ENCODE peak calls at places on chromosomes 6 and 20, in four cellular contexts. G is H9, A is mesendoderm, Q is H1. R is an unnamed sample.

GRCh38 chr20:3162080-3162611 is 2.5 kb upstream of the FASTKD5 start:
- DNase-seq in Q (no peak), G (no peak), A (no peak), R (no peak)

GRCh38 chr20:45254867-45255266 is 503 bp upstream of the SLPI start:
- DNase-seq in G (no peak), Q (no peak), A (no peak), R (peak; percentile 9)

GRCh38 chr20:37821691-37822655 is 81.0 kb upstream of the VSTM2L start:
- DNase-seq in A (no peak), Q (no peak), G (no peak), R (peak; percentile 91)

GRCh38 chr6:43790031-43790430 is 20.0 kb downstream of the VEGFA start:
- DNase-seq in Q (no peak), G (no peak), A (no peak), R (no peak)

GRCh38 chr6:30152910-30153309 is 8.1 kb downstream of the TRIM10 start:
- DNase-seq in A (no peak), Q (no peak), G (no peak), R (no peak)

GRCh38 chr20:19851863-19852262 is 93.8 kb downstream of the RIN2 start:
- DNase-seq in A (no peak), G (no peak), Q (no peak), R (no peak)

GRCh38 chr6:150615967-150616366 is 16.3 kb downstream of the PLEKHG1 start:
- DNase-seq in A (no peak), G (no peak), Q (no peak), R (no peak)

GRCh38 chr6:84464471-84464870 is 237.0 kb upstream of the CEP162 start:
- DNase-seq in A (no peak), Q (no peak), G (no peak), R (no peak)

GRCh38 chr20:43559588-43559987 is 761 bp downstream of the SGK2 start:
- DNase-seq in Q (no peak), A (no peak), G (no peak), R (no peak)

GRCh38 chr6:150641398-150642139 is 41.9 kb downstream of the PLEKHG1 start:
- DNase-seq in G (no peak), A (no peak), Q (no peak), R (no peak)

GRCh38 chr6:167769408-167770190 is 57.1 kb upstream of the AFDN start:
- DNase-seq in A (no peak), G (no peak), Q (no peak), R (no peak)

GRCh38 chr20:41424546-41424945 is 57.9 kb upstream of the EMILIN3 start:
- DNase-seq in G (no peak), Q (no peak), A (no peak), R (peak; percentile 13)

GRCh38 chr6:116108836-116109235 is 8.2 kb downstream of the NT5DC1 start:
- DNase-seq in G (no peak), Q (no peak), A (peak; percentile 37), R (no peak)

GRCh38 chr6:75934643-75935472 is 137.6 kb downstream of the IMPG1 start:
- DNase-seq in G (peak; percentile 67), Q (peak; percentile 71), A (peak; percentile 95), R (peak; percentile 79)

GRCh38 chr20:36460648-36461599 is 80.4 kb upstream of the MYL9 start:
- DNase-seq in Q (peak; percentile 88), G (peak; percentile 94), A (peak; percentile 96), R (peak; percentile 84)
- H3K4ac ChIP-seq in Q (no peak overlapping the region), G (no peak overlapping the region), A (peak overlapping the region; percentile 27), R (peak overlapping the region; percentile 100)

DNA sequence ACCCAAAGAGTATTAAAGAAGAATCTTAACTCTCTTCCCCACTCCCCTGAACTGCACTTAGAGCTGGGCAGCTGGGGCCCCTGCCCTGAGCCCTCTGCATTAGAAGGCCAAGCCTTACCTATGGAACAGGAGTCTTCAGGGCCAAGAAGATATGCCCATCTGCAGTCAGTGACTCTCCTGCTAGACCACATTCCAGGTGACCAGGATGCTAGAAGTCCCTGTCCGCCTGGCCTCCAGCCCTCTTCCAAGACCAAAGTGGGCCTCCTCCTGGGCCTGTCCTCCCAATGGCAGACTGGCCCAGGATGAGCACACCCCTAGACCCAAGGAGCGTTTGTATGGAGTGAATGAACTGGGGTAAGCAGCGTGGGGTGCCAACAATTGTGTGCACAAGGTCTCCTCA is 259.1 kb downstream of the LY86 start:
- DNase-seq in Q (no peak), A (no peak), G (no peak), R (no peak)
- H3K23ac ChIP-seq in Q (no peak overlapping the region), A (no peak overlapping the region), G (no peak overlapping the region), R (no peak overlapping the region)

DNA sequence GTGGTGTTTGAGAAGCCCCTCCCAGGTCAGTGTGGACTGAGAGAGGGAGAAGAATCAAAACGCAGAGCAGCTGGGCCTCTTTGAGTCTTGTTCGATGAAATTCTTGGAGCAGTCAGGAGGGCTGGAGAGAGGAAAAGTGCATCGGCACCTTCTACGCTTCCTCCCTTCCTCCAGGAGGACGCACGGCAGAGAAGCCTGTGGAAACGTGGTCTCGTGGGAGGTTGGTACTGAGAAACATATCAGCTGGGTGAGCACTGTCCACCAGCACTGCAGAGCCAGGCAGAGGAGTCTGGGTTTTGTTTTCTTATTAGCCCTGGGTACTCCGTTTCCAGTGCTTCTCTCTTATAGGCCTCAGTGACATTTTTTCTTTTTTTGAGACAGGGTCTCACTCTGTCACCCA is 52.7 kb downstream of the TXLNB start:
- DNase-seq in A (no peak), G (no peak), Q (no peak), R (no peak)
- H3K56ac ChIP-seq in A (peak overlapping the region; percentile 54), G (no peak overlapping the region), Q (no peak overlapping the region), R (no peak overlapping the region)

GRCh38 chr6:129661478-129662405 is 48.2 kb downstream of the ARHGAP18 start:
- DNase-seq in Q (no peak), A (no peak), G (no peak), R (no peak)
- H3K4ac ChIP-seq in Q (no peak overlapping the region), A (no peak overlapping the region), G (no peak overlapping the region), R (no peak overlapping the region)

DNA sequence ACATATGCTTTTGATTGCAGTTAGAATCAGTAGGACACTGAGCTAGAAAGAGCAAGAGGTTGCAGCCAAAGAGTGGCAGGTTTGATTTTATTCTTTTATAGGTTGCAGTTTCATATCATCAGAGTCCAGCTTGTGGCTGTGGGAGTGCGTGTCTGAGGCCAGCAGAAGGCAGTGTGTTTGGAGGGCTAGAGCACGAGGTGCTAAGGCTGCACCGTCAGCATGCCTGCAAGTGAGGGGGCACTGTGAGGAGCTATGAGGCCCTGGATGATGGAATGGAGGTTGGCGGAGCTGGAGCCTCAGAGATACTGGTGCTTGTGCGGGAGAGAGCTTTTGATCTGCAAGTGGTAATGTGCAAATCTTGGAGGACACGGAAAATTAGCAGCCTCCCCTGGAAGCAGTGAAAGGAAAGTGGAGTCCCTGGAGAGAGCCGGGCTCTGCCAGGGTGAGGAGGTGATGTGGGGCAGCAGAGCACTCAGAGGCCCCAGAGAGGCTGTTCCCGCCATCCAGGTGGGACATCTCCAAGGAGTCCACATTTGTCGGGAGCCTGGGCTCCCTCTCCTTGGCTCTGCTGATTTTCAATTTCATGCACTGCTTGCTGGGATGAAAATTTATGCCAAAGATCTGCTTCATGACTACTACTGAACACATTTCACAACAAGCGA is 43.6 kb downstream of the PXDC1 start:
- DNase-seq in Q (no peak), G (no peak), A (no peak), R (no peak)
- H3K23ac ChIP-seq in Q (no peak overlapping the region), G (no peak overlapping the region), A (peak overlapping the region; percentile 56), R (no peak overlapping the region)

GRCh38 chr20:10240655-10241054 is 22.0 kb downstream of the SNAP25 start:
- DNase-seq in A (peak; percentile 36), G (peak; percentile 50), Q (no peak), R (no peak)
- H3K56ac ChIP-seq in A (peak overlapping the region; percentile 27), G (no peak overlapping the region), Q (no peak overlapping the region), R (no peak overlapping the region)

DNA sequence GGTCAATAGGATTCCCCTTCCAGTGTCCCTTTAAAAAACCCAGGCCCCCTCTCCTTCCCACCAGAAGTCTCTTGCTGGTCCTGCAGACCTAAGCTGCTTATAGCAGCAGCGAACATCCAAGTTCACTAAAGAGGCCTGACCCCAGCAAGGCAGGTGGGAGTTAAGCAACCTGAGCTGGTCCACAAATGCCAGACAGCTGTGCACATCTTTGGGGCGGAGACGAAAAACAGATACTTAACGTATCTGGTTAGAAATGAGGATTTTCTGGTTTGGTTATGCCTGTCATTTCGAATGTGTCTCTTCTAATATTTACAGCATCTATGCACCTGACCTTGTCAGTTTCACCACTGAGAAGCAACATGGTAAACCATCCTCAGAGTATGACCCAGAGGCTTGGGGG is 87.8 kb downstream of the SLC2A10 start:
- DNase-seq in G (no peak), A (no peak), Q (no peak), R (no peak)
- H3K4ac ChIP-seq in G (no peak overlapping the region), A (no peak overlapping the region), Q (no peak overlapping the region), R (no peak overlapping the region)

GRCh38 chr6:22975079-22975478 is 405.7 kb downstream of the HDGFL1 start:
- DNase-seq in Q (no peak), G (no peak), A (no peak), R (no peak)

GRCh38 chr6:22970004-22970403 is 400.6 kb downstream of the HDGFL1 start:
- DNase-seq in Q (no peak), G (no peak), A (no peak), R (no peak)

GRCh38 chr6:22972771-22973170 is 403.4 kb downstream of the HDGFL1 start:
- DNase-seq in A (no peak), G (no peak), Q (no peak), R (no peak)
- H3K23ac ChIP-seq in A (no peak overlapping the region), G (no peak overlapping the region), Q (no peak overlapping the region), R (no peak overlapping the region)

R was measured in IMR-90.